ENCODE peak calls at places on chromosome 10, in ten cellular contexts. One of them, this sample, is unnamed.

GRCh38 chr10:114470956-114471905 is 66.9 kb upstream of the AFAP1L2 start:
- DNase-seq in AG04450: peak; percentile 46
- DNase-seq in substantia nigra: peak; percentile 17
- DNase-seq in GOT3: no peak
- DNase-seq in retina: peak; percentile 69
- DNase-seq in DMS153: peak; percentile 36
- DNase-seq in cardiac fibroblast: peak; percentile 81
- DNase-seq in NCI-H1105: peak; percentile 46
- DNase-seq in HT-29: peak; percentile 77
- DNase-seq in fibroblast of the aortic adventitia: peak; percentile 83
- DNase-seq in this sample: no peak

GRCh38 chr10:33143160-33143728 is 185.2 kb upstream of the ITGB1 start:
- DNase-seq in AG04450: peak; percentile 59
- DNase-seq in DMS153: no peak
- DNase-seq in GOT3: no peak
- DNase-seq in fibroblast of the aortic adventitia: peak; percentile 75
- DNase-seq in retina: no peak
- DNase-seq in substantia nigra: no peak
- DNase-seq in NCI-H1105: no peak
- DNase-seq in HT-29: no peak
- DNase-seq in cardiac fibroblast: peak; percentile 70
- DNase-seq in this sample: no peak

GRCh38 chr10:27611209-27611608 is 107.1 kb downstream of the RAB18 start:
- DNase-seq in cardiac fibroblast: no peak
- DNase-seq in retina: no peak
- DNase-seq in substantia nigra: no peak
- DNase-seq in GOT3: no peak
- DNase-seq in HT-29: no peak
- DNase-seq in NCI-H1105: no peak
- DNase-seq in fibroblast of the aortic adventitia: no peak
- DNase-seq in DMS153: no peak
- DNase-seq in AG04450: peak; percentile 41
- DNase-seq in this sample: no peak

GRCh38 chr10:124646483-124647352 is 97.5 kb downstream of the FAM53B start:
- DNase-seq in NCI-H1105: no peak
- DNase-seq in substantia nigra: no peak
- DNase-seq in GOT3: no peak
- DNase-seq in retina: no peak
- DNase-seq in DMS153: no peak
- DNase-seq in cardiac fibroblast: peak; percentile 92
- DNase-seq in fibroblast of the aortic adventitia: peak; percentile 93
- DNase-seq in AG04450: peak; percentile 42
- DNase-seq in HT-29: peak; percentile 62
- DNase-seq in this sample: no peak

GRCh38 chr10:19811517-19811916 is 4.7 kb upstream of the PLXDC2 start:
- DNase-seq in fibroblast of the aortic adventitia: peak; percentile 36
- DNase-seq in NCI-H1105: no peak
- DNase-seq in DMS153: no peak
- DNase-seq in retina: no peak
- DNase-seq in AG04450: no peak
- DNase-seq in substantia nigra: no peak
- DNase-seq in cardiac fibroblast: peak; percentile 75
- DNase-seq in HT-29: peak; percentile 36
- DNase-seq in GOT3: no peak
- DNase-seq in this sample: no peak

GRCh38 chr10:88027570-88027969 is 164.1 kb downstream of the PTEN start:
- DNase-seq in HT-29: no peak
- DNase-seq in AG04450: no peak
- DNase-seq in DMS153: no peak
- DNase-seq in cardiac fibroblast: no peak
- DNase-seq in fibroblast of the aortic adventitia: no peak
- DNase-seq in substantia nigra: no peak
- DNase-seq in NCI-H1105: no peak
- DNase-seq in retina: no peak
- DNase-seq in GOT3: no peak
- DNase-seq in this sample: no peak

GRCh38 chr10:17643339-17643754 is 604 bp upstream of the STAM start:
- DNase-seq in DMS153: no peak
- DNase-seq in cardiac fibroblast: peak; percentile 82
- DNase-seq in NCI-H1105: no peak
- DNase-seq in fibroblast of the aortic adventitia: no peak
- DNase-seq in AG04450: no peak
- DNase-seq in HT-29: no peak
- DNase-seq in retina: no peak
- DNase-seq in substantia nigra: peak; percentile 80
- DNase-seq in GOT3: no peak
- DNase-seq in this sample: no peak

GRCh38 chr10:1084011-1084950 is 28.1 kb downstream of the WDR37 start:
- DNase-seq in substantia nigra: no peak
- DNase-seq in NCI-H1105: no peak
- DNase-seq in GOT3: no peak
- DNase-seq in AG04450: no peak
- DNase-seq in HT-29: no peak
- DNase-seq in fibroblast of the aortic adventitia: no peak
- DNase-seq in cardiac fibroblast: no peak
- DNase-seq in retina: no peak
- DNase-seq in DMS153: no peak
- DNase-seq in this sample: no peak

GRCh38 chr10:117778241-117778640 is 235.7 kb downstream of the EMX2 start:
- DNase-seq in retina: no peak
- DNase-seq in NCI-H1105: no peak
- DNase-seq in HT-29: no peak
- DNase-seq in substantia nigra: no peak
- DNase-seq in AG04450: no peak
- DNase-seq in fibroblast of the aortic adventitia: no peak
- DNase-seq in cardiac fibroblast: no peak
- DNase-seq in GOT3: no peak
- DNase-seq in DMS153: no peak
- DNase-seq in this sample: no peak

GRCh38 chr10:73983096-73984047 is 14.5 kb upstream of the VCL start:
- DNase-seq in DMS153: no peak
- DNase-seq in HT-29: no peak
- DNase-seq in substantia nigra: no peak
- DNase-seq in AG04450: no peak
- DNase-seq in NCI-H1105: no peak
- DNase-seq in fibroblast of the aortic adventitia: no peak
- DNase-seq in GOT3: no peak
- DNase-seq in retina: no peak
- DNase-seq in cardiac fibroblast: no peak
- DNase-seq in this sample: no peak

GRCh38 chr10:14605231-14605925 is 169.3 kb downstream of the FAM107B start:
- DNase-seq in retina: no peak
- DNase-seq in fibroblast of the aortic adventitia: peak; percentile 39
- DNase-seq in GOT3: no peak
- DNase-seq in substantia nigra: no peak
- DNase-seq in cardiac fibroblast: peak; percentile 38
- DNase-seq in NCI-H1105: no peak
- DNase-seq in AG04450: no peak
- DNase-seq in DMS153: no peak
- DNase-seq in HT-29: peak; percentile 19
- DNase-seq in this sample: no peak

GRCh38 chr10:6037422-6037821 is 24.7 kb downstream of the IL2RA start:
- DNase-seq in DMS153: no peak
- DNase-seq in substantia nigra: no peak
- DNase-seq in GOT3: no peak
- DNase-seq in AG04450: no peak
- DNase-seq in cardiac fibroblast: no peak
- DNase-seq in NCI-H1105: no peak
- DNase-seq in fibroblast of the aortic adventitia: no peak
- DNase-seq in HT-29: no peak
- DNase-seq in retina: no peak
- DNase-seq in this sample: no peak

GRCh38 chr10:10045765-10046028 is 972.0 kb upstream of the CELF2 start:
- DNase-seq in retina: no peak
- DNase-seq in substantia nigra: no peak
- DNase-seq in GOT3: no peak
- DNase-seq in NCI-H1105: no peak
- DNase-seq in DMS153: no peak
- DNase-seq in HT-29: no peak
- DNase-seq in cardiac fibroblast: no peak
- DNase-seq in fibroblast of the aortic adventitia: no peak
- DNase-seq in AG04450: no peak
- DNase-seq in this sample: no peak

GRCh38 chr10:48587101-48587500 is 17.8 kb downstream of the ARHGAP22 start:
- DNase-seq in DMS153: no peak
- DNase-seq in AG04450: no peak
- DNase-seq in HT-29: no peak
- DNase-seq in retina: no peak
- DNase-seq in substantia nigra: no peak
- DNase-seq in cardiac fibroblast: no peak
- DNase-seq in GOT3: no peak
- DNase-seq in fibroblast of the aortic adventitia: no peak
- DNase-seq in NCI-H1105: no peak
- DNase-seq in this sample: no peak

GRCh38 chr10:95221124-95221523 is 27.1 kb downstream of the ACSM6 start:
- DNase-seq in DMS153: no peak
- DNase-seq in fibroblast of the aortic adventitia: peak; percentile 26
- DNase-seq in HT-29: no peak
- DNase-seq in retina: no peak
- DNase-seq in GOT3: no peak
- DNase-seq in NCI-H1105: no peak
- DNase-seq in cardiac fibroblast: no peak
- DNase-seq in AG04450: no peak
- DNase-seq in substantia nigra: no peak
- DNase-seq in this sample: no peak

GRCh38 chr10:58756126-58756525 is 243.5 kb downstream of the BICC1 start:
- DNase-seq in retina: no peak
- DNase-seq in AG04450: peak; percentile 50
- DNase-seq in GOT3: no peak
- DNase-seq in DMS153: no peak
- DNase-seq in cardiac fibroblast: peak; percentile 68
- DNase-seq in fibroblast of the aortic adventitia: peak; percentile 84
- DNase-seq in NCI-H1105: no peak
- DNase-seq in HT-29: no peak
- DNase-seq in substantia nigra: no peak
- DNase-seq in this sample: no peak

GRCh38 chr10:11107953-11108352 is 90.3 kb downstream of the CELF2 start:
- DNase-seq in NCI-H1105: no peak
- DNase-seq in HT-29: no peak
- DNase-seq in retina: no peak
- DNase-seq in cardiac fibroblast: no peak
- DNase-seq in DMS153: no peak
- DNase-seq in fibroblast of the aortic adventitia: no peak
- DNase-seq in AG04450: no peak
- DNase-seq in substantia nigra: no peak
- DNase-seq in GOT3: no peak
- DNase-seq in this sample: no peak

GRCh38 chr10:89118091-89118490 is 89.0 kb downstream of the CH25H start:
- DNase-seq in cardiac fibroblast: peak; percentile 22
- DNase-seq in retina: no peak
- DNase-seq in NCI-H1105: no peak
- DNase-seq in AG04450: no peak
- DNase-seq in substantia nigra: no peak
- DNase-seq in fibroblast of the aortic adventitia: peak; percentile 62
- DNase-seq in DMS153: peak; percentile 64
- DNase-seq in HT-29: no peak
- DNase-seq in GOT3: no peak
- DNase-seq in this sample: no peak

GRCh38 chr10:6185039-6185716 is 17.6 kb upstream of the PFKFB3 start:
- DNase-seq in retina: no peak
- DNase-seq in DMS153: no peak
- DNase-seq in substantia nigra: no peak
- DNase-seq in cardiac fibroblast: peak; percentile 38
- DNase-seq in fibroblast of the aortic adventitia: no peak
- DNase-seq in GOT3: no peak
- DNase-seq in AG04450: no peak
- DNase-seq in NCI-H1105: no peak
- DNase-seq in HT-29: no peak
- DNase-seq in this sample: no peak

GRCh38 chr10:102580230-102580629 is 64.0 kb upstream of the TRIM8 start:
- DNase-seq in AG04450: peak; percentile 64
- DNase-seq in fibroblast of the aortic adventitia: no peak
- DNase-seq in substantia nigra: no peak
- DNase-seq in GOT3: no peak
- DNase-seq in cardiac fibroblast: no peak
- DNase-seq in retina: no peak
- DNase-seq in NCI-H1105: no peak
- DNase-seq in HT-29: no peak
- DNase-seq in DMS153: no peak
- DNase-seq in this sample: no peak

GRCh38 chr10:91980319-91980718 is 56.7 kb downstream of the BTAF1 start:
- DNase-seq in DMS153: no peak
- DNase-seq in NCI-H1105: no peak
- DNase-seq in fibroblast of the aortic adventitia: no peak
- DNase-seq in HT-29: no peak
- DNase-seq in substantia nigra: no peak
- DNase-seq in AG04450: no peak
- DNase-seq in GOT3: no peak
- DNase-seq in retina: no peak
- DNase-seq in cardiac fibroblast: no peak
- DNase-seq in this sample: no peak

GRCh38 chr10:129942391-129942790 is 21.7 kb downstream of the EBF3 start:
- DNase-seq in NCI-H1105: no peak
- DNase-seq in GOT3: no peak
- DNase-seq in HT-29: no peak
- DNase-seq in fibroblast of the aortic adventitia: no peak
- DNase-seq in DMS153: no peak
- DNase-seq in substantia nigra: no peak
- DNase-seq in AG04450: no peak
- DNase-seq in cardiac fibroblast: no peak
- DNase-seq in retina: no peak
- DNase-seq in this sample: no peak

GRCh38 chr10:14353291-14353913 is 22.7 kb upstream of the FRMD4A start:
- DNase-seq in HT-29: no peak
- DNase-seq in DMS153: no peak
- DNase-seq in substantia nigra: no peak
- DNase-seq in cardiac fibroblast: no peak
- DNase-seq in AG04450: no peak
- DNase-seq in NCI-H1105: no peak
- DNase-seq in retina: no peak
- DNase-seq in GOT3: no peak
- DNase-seq in fibroblast of the aortic adventitia: no peak
- DNase-seq in this sample: no peak

GRCh38 chr10:79250259-79250658 is 97.0 kb upstream of the PPIF start:
- DNase-seq in HT-29: no peak
- DNase-seq in cardiac fibroblast: no peak
- DNase-seq in substantia nigra: peak; percentile 47
- DNase-seq in GOT3: no peak
- DNase-seq in fibroblast of the aortic adventitia: no peak
- DNase-seq in NCI-H1105: no peak
- DNase-seq in AG04450: no peak
- DNase-seq in DMS153: no peak
- DNase-seq in retina: no peak
- DNase-seq in this sample: no peak

GRCh38 chr10:34081948-34082347 is 733.1 kb downstream of the PARD3 start:
- DNase-seq in NCI-H1105: no peak
- DNase-seq in retina: no peak
- DNase-seq in substantia nigra: no peak
- DNase-seq in HT-29: peak; percentile 18
- DNase-seq in GOT3: no peak
- DNase-seq in AG04450: no peak
- DNase-seq in cardiac fibroblast: no peak
- DNase-seq in DMS153: no peak
- DNase-seq in fibroblast of the aortic adventitia: no peak
- DNase-seq in this sample: no peak

GRCh38 chr10:112429147-112429546 is 17.6 kb downstream of the ZDHHC6 start:
- DNase-seq in cardiac fibroblast: no peak
- DNase-seq in AG04450: no peak
- DNase-seq in HT-29: no peak
- DNase-seq in retina: no peak
- DNase-seq in NCI-H1105: no peak
- DNase-seq in DMS153: no peak
- DNase-seq in fibroblast of the aortic adventitia: no peak
- DNase-seq in GOT3: no peak
- DNase-seq in substantia nigra: no peak
- DNase-seq in this sample: no peak

This sample was measured in NCI-H2029 treated with DMSO at 0.1 percent for 48 hours.